ENCODE peak calls at places on chromosomes 6 and 20, in six cellular contexts. One of them, this sample, is unnamed.

GRCh38 chr6:90144396-90144795 is 152.2 kb downstream of the BACH2 start:
- DNase-seq in HepG2: no peak
- DNase-seq in HCT116: no peak
- DNase-seq in K562: no peak
- DNase-seq in GM23338: no peak
- DNase-seq in endothelial cell of umbilical vein: no peak
- DNase-seq in this sample: no peak

GRCh38 chr6:133468591-133468990 is 227.4 kb downstream of the EYA4 start:
- DNase-seq in HepG2: no peak
- DNase-seq in HCT116: no peak
- DNase-seq in endothelial cell of umbilical vein: no peak
- DNase-seq in GM23338: no peak
- DNase-seq in K562: no peak
- DNase-seq in this sample: no peak

GRCh38 chr6:68069921-68070709 is 565.0 kb upstream of the ADGRB3 start:
- DNase-seq in HCT116: no peak
- DNase-seq in K562: no peak
- DNase-seq in HepG2: no peak
- DNase-seq in GM23338: peak; percentile 49
- DNase-seq in endothelial cell of umbilical vein: no peak
- DNase-seq in this sample: no peak

GRCh38 chr20:47929368-47930115 is 144.3 kb upstream of the SULF2 start:
- DNase-seq in K562: no peak
- DNase-seq in HepG2: no peak
- DNase-seq in HCT116: peak; percentile 41
- DNase-seq in GM23338: no peak
- DNase-seq in endothelial cell of umbilical vein: peak; percentile 12
- DNase-seq in this sample: no peak

GRCh38 chr6:30819287-30819917 is 64.9 kb upstream of the DDR1 start:
- DNase-seq in HepG2: no peak
- DNase-seq in HCT116: no peak
- DNase-seq in GM23338: no peak
- DNase-seq in K562: no peak
- DNase-seq in endothelial cell of umbilical vein: peak; percentile 32
- DNase-seq in this sample: no peak

GRCh38 chr6:41470341-41471063 is 75.7 kb upstream of the FOXP4 start:
- DNase-seq in HepG2: no peak
- DNase-seq in GM23338: peak; percentile 70
- DNase-seq in HCT116: no peak
- DNase-seq in endothelial cell of umbilical vein: no peak
- DNase-seq in K562: no peak
- DNase-seq in this sample: no peak

GRCh38 chr6:113584767-113585166 is 272.4 kb upstream of the MARCKS start:
- DNase-seq in endothelial cell of umbilical vein: no peak
- DNase-seq in GM23338: no peak
- DNase-seq in HCT116: no peak
- DNase-seq in HepG2: no peak
- DNase-seq in K562: no peak
- DNase-seq in this sample: no peak

GRCh38 chr6:108921547-108922331 is 73.5 kb downstream of the ARMC2 start:
- DNase-seq in endothelial cell of umbilical vein: no peak
- DNase-seq in HepG2: no peak
- DNase-seq in K562: no peak
- DNase-seq in HCT116: no peak
- DNase-seq in GM23338: no peak
- DNase-seq in this sample: no peak

GRCh38 chr6:122033564-122034181 is 365.8 kb upstream of the HSF2 start:
- DNase-seq in endothelial cell of umbilical vein: peak; percentile 69
- DNase-seq in HepG2: peak; percentile 55
- DNase-seq in HCT116: peak; percentile 49
- DNase-seq in GM23338: peak; percentile 88
- DNase-seq in K562: peak; percentile 15
- DNase-seq in this sample: no peak

GRCh38 chr20:48298424-48298823 is 513.1 kb upstream of the SULF2 start:
- DNase-seq in HepG2: no peak
- DNase-seq in endothelial cell of umbilical vein: no peak
- DNase-seq in K562: no peak
- DNase-seq in GM23338: no peak
- DNase-seq in HCT116: no peak
- DNase-seq in this sample: no peak

DNA sequence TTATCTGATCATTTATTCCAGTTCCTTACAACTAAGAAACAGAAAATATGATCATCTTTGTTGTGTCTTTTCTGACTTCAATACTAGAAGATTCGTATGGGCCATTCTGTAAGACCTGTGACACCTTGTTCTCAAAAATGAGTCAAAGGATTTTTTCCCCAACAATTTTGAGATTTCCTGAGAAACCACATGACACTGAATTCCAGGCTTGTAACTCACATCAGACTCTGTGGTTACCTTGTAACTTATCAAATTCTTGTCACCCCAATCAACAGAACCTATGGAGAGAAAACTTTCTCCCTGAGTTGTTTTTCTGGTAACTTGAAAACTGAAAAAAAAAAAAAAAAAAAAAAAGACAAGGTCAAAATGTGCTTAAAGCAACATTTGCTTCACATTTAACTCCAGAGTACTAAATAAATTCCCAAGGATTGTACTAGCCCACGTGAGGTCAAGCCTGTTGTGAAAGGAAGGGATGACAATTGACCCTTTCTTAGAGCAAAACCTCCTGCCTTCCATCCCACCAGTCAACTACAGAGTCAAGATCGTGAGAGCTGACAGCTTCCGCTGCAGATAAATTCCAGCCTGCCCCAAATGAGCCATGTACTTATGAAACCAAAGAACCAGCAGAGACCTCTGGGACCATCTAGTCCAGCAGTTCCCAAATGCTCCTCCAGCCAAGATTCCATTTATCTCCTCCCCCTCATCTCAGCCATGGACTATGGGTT is 140.3 kb downstream of the TBX18 start:
- DNase-seq in endothelial cell of umbilical vein: peak; percentile 70
- DNase-seq in K562: no peak
- DNase-seq in GM23338: no peak
- DNase-seq in HepG2: no peak
- DNase-seq in HCT116: no peak
- DNase-seq in this sample: no peak
- TF ChIP-seq POLR2AphosphoS5 in endothelial cell of umbilical vein: peak; percentile 27
- TF ChIP-seq POLR2AphosphoS5 in K562: no peak
- TF ChIP-seq POLR2AphosphoS5 in GM23338: no peak
- TF ChIP-seq POLR2AphosphoS5 in HepG2: no peak
- TF ChIP-seq POLR2AphosphoS5 in HCT116: no peak
- TF ChIP-seq POLR2AphosphoS5 in this sample: no peak

GRCh38 chr6:166169549-166170421 is 2.1 kb upstream of the TBXT start:
- DNase-seq in endothelial cell of umbilical vein: no peak
- DNase-seq in GM23338: peak; percentile 68
- DNase-seq in K562: no peak
- DNase-seq in HepG2: no peak
- DNase-seq in HCT116: no peak
- DNase-seq in this sample: no peak
- TF ChIP-seq EZH2 in endothelial cell of umbilical vein: peak; percentile 69
- TF ChIP-seq EZH2 in GM23338: peak; percentile 93
- TF ChIP-seq EZH2 in K562: no peak
- TF ChIP-seq EZH2 in HepG2: peak; percentile 85
- TF ChIP-seq EZH2 in HCT116: no peak
- TF ChIP-seq EZH2 in this sample: no peak

DNA sequence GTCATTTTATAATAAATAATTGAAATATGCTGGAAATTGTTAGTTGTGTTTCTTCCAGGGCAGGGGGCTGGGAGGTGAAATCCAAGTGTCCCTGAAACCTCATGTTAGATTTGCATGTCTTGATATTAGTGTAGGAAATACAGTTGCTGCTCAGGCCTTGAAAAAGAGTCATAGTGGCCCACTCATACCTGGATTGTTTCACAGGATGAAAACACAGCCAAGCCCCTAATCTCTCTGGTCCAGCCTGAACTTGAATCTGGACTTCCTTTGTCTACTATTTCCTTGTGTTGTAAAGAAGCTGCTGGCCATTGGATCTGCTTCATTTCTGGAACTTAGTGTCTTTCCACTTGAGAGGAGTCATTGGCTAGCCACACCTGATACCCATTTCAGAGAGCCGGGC is 108.8 kb upstream of the JARID2 start:
- DNase-seq in endothelial cell of umbilical vein: no peak
- DNase-seq in K562: no peak
- DNase-seq in HCT116: no peak
- DNase-seq in HepG2: no peak
- DNase-seq in GM23338: no peak
- DNase-seq in this sample: no peak
- H3K4me3 ChIP-seq in endothelial cell of umbilical vein: no peak overlapping the region
- H3K4me3 ChIP-seq in K562: no peak overlapping the region
- H3K4me3 ChIP-seq in HCT116: no peak overlapping the region
- H3K4me3 ChIP-seq in HepG2: no peak overlapping the region
- H3K4me3 ChIP-seq in GM23338: no peak overlapping the region
- H3K4me3 ChIP-seq in this sample: no peak overlapping the region

GRCh38 chr6:756224-756623 is 63.3 kb upstream of the EXOC2 start:
- DNase-seq in HCT116: no peak
- DNase-seq in HepG2: no peak
- DNase-seq in GM23338: no peak
- DNase-seq in K562: no peak
- DNase-seq in endothelial cell of umbilical vein: no peak
- DNase-seq in this sample: no peak
- TF ChIP-seq POLR2AphosphoS5 in HCT116: no peak
- TF ChIP-seq POLR2AphosphoS5 in HepG2: no peak
- TF ChIP-seq POLR2AphosphoS5 in GM23338: no peak
- TF ChIP-seq POLR2AphosphoS5 in K562: no peak
- TF ChIP-seq POLR2AphosphoS5 in endothelial cell of umbilical vein: no peak
- TF ChIP-seq POLR2AphosphoS5 in this sample: no peak

DNA sequence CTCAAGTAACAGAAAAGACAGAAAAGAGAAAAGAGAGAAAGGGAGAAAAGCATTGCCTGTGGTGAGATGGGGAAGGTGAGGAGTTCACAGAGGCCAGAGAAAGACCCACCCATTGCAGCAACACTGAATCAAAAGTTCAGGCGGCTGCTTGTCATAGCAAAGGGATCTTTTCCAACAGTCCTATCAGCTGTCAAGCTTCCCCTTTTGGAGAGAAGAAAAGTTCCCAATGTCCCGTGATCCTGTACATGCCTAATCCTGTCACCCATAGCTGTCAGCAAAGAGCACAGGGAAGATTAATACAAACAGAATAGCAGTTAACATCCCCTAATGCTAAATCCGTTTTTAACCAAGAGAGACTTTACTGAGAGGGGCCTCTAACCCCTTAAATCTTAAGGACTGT is 8.9 kb upstream of the TRIM38 start:
- DNase-seq in endothelial cell of umbilical vein: no peak
- DNase-seq in K562: no peak
- DNase-seq in HCT116: no peak
- DNase-seq in HepG2: no peak
- DNase-seq in GM23338: no peak
- DNase-seq in this sample: no peak
- TF ChIP-seq EZH2 in endothelial cell of umbilical vein: no peak
- TF ChIP-seq EZH2 in K562: no peak
- TF ChIP-seq EZH2 in HCT116: no peak
- TF ChIP-seq EZH2 in HepG2: no peak
- TF ChIP-seq EZH2 in GM23338: no peak
- TF ChIP-seq EZH2 in this sample: no peak